ENCODE peak calls at places on chromosome 12, in seven cellular contexts. Y is CD8-positive, alpha-beta T cell; X is gastrocnemius medialis; L is dorsolateral prefrontal cortex; A is CD4-positive, alpha-beta T cell; I is right cardiac atrium; E is endodermal cell. T is an unnamed sample. For H3K27me3, the result is how much of the 10 kb centered on the place peaks cover.

GRCh38 chr12:114858388-114859146 is 174.6 kb upstream of the TBX3 start:
- DNase-seq in Y (no peak), X (no peak), L (no peak), A (no peak), I (no peak), E (peak), T (no peak)

GRCh38 chr12:34333337-34333736 is 311.0 kb downstream of the ALG10 start:
- DNase-seq in Y (no peak), X (no peak), L (no peak), A (no peak), I (no peak), E (no peak), T (no peak)

GRCh38 chr12:76449572-76449971 is 101.4 kb upstream of the BBS10 start:
- DNase-seq in Y (no peak), X (no peak), L (no peak), A (no peak), I (no peak), E (no peak), T (peak)

GRCh38 chr12:119406322-119406721 is 71.8 kb downstream of the CCDC60 start:
- DNase-seq in Y (no peak), X (no peak), L (no peak), A (no peak), I (no peak), E (no peak), T (no peak)

GRCh38 chr12:100789146-100789545 is 5.4 kb upstream of the ANO4 start:
- DNase-seq in Y (no peak), X (no peak), L (no peak), A (no peak), I (no peak), E (no peak), T (peak)

GRCh38 chr12:47216150-47216677 is 136.5 kb upstream of the AMIGO2 start:
- DNase-seq in Y (peak), X (peak), L (no peak), A (peak), I (no peak), E (no peak), T (no peak)

GRCh38 chr12:12349711-12350665 is at the start of gene MANSC1:
- DNase-seq in Y (peak), X (peak), L (peak), A (peak), I (peak), E (peak), T (no peak)

GRCh38 chr12:49843871-49844437 is 1.0 kb upstream of the BCDIN3D start:
- DNase-seq in Y (no peak), X (no peak), L (no peak), A (no peak), I (no peak), E (no peak), T (no peak)

GRCh38 chr12:57003395-57003794 is 3.0 kb downstream of the ZBTB39 start:
- DNase-seq in Y (no peak), X (no peak), L (no peak), A (no peak), I (no peak), E (no peak), T (no peak)

GRCh38 chr12:87930033-87930432 is 99.2 kb downstream of the C12orf50 start:
- DNase-seq in Y (no peak), X (no peak), L (no peak), A (no peak), I (no peak), E (no peak), T (peak)

GRCh38 chr12:100248886-100249285 is 18.0 kb downstream of the DEPDC4 start:
- DNase-seq in Y (no peak), X (no peak), L (no peak), A (no peak), I (no peak), E (no peak), T (peak)

GRCh38 chr12:117044311-117044710 is 54.9 kb downstream of the TESC start:
- DNase-seq in Y (no peak), X (no peak), L (no peak), A (no peak), I (peak), E (no peak), T (no peak)

GRCh38 chr12:96248532-96248931 is 54.4 kb downstream of the ELK3 start:
- DNase-seq in Y (no peak), X (no peak), L (no peak), A (no peak), I (no peak), E (peak), T (no peak)

GRCh38 chr12:132305560-132305966 is 23.8 kb downstream of the GALNT9 start:
- DNase-seq in Y (no peak), X (no peak), L (no peak), A (no peak), I (peak), E (no peak), T (no peak)
- H3K27me3 ChIP-seq in Y (under half), X (under half), L (under half), A (under half), I (under half), E (under half), T (under half)

GRCh38 chr12:122884091-122884826 is 11.7 kb downstream of the VPS37B start:
- DNase-seq in Y (no peak), X (no peak), L (no peak), A (no peak), I (no peak), E (no peak), T (peak)
- H3K27ac ChIP-seq in Y (no peak), X (peak), L (no peak), A (no peak), I (peak), E (no peak), T (no peak)

GRCh38 chr12:4268549-4269181 is 4.9 kb upstream of the CCND2 start:
- DNase-seq in Y (peak), X (no peak), L (no peak), A (peak), I (no peak), E (no peak), T (no peak)
- H3K27me3 ChIP-seq in Y (under half), X (half or more), L (under half), A (under half), I (under half), E (half or more), T (half or more)

GRCh38 chr12:45774508-45775162 is 45.1 kb downstream of the ARID2 start:
- DNase-seq in Y (no peak), X (no peak), L (no peak), A (no peak), I (no peak), E (no peak), T (no peak)
- H3K27ac ChIP-seq in Y (no peak), X (peak), L (no peak), A (no peak), I (no peak), E (no peak), T (no peak)

GRCh38 chr12:52715416-52715815 is 12.1 kb upstream of the KRT77 start:
- DNase-seq in Y (no peak), X (no peak), L (no peak), A (no peak), I (no peak), E (peak), T (no peak)
- H3K27me3 ChIP-seq in Y (under half), X (under half), L (under half), A (under half), I (under half), E (half or more), T (under half)

DNA sequence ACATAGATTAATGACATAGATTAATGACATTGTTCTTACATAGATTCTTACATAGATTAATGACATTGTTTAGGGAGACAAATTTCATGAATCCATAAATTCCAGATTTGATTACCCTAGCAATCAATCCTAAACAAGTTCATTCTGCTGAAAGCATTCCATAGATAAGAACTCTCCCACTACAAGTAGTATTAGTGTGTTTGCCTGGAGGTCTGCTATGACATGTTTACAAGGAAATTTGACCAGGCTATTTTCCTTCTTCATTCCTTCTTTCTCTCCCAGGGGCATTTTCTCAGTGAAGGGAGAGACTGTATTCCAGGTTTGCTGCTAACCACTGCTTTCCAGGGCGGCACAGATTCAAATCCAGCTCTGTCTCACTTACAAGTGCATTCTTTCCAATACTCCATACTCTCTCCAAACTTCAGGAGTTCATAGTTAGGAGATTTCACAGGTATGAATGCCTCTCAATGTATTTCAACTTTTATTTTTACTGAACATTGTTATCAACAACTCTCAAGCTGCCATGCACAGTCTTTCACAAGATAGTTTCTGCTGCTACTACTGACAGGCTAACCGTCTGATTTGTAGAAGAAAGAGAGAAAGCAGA is 134.5 kb downstream of the SLC38A1 start:
- DNase-seq in Y (no peak), X (no peak), L (no peak), A (no peak), I (no peak), E (no peak), T (no peak)
- H3K27ac ChIP-seq in Y (no peak), X (no peak), L (no peak), A (no peak), I (no peak), E (no peak), T (no peak)

GRCh38 chr12:68138480-68138879 is 21.1 kb downstream of the IFNG start:
- DNase-seq in Y (no peak), X (no peak), L (no peak), A (no peak), I (no peak), E (no peak), T (no peak)
- H3K27me3 ChIP-seq in Y (under half), X (under half), L (under half), A (under half), I (under half), E (half or more), T (under half)

DNA sequence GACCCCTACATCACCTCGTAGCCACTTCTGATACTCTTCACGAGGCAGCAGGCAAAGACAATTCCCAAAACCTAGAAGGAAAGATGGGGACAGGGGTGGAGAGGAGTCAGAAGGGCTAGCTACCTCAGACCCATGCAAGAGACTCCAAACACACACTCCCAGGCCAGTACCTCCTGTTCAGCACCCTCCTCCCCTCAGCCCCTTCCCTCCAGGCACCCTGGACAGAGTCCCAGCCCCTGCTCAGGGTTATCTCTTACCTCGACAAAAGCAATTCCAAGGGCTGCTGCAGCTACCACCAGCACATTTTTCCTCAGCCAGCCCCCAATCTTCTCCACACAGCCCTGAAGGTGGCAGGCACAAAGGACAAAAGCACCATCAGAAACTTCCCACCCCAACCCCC is 3.3 kb downstream of the CD63 start:
- DNase-seq in Y (no peak), X (no peak), L (peak), A (no peak), I (peak), E (no peak), T (no peak)
- H3K27ac ChIP-seq in Y (no peak), X (peak), L (peak), A (no peak), I (peak), E (no peak), T (no peak)